ENCODE peak calls at places on chromosomes 13 and 19, in four cellular contexts. M is fibroblast of pulmonary artery, I is uterus, Z is Peyer's patch. S is an unnamed sample.

GRCh38 chr19:46761418-46761831 is 15.2 kb upstream of the STRN4 start:
- DNase-seq in M (peak), I (no peak), Z (no peak), S (no peak)

GRCh38 chr13:34030782-34031181 is 212.8 kb downstream of the RFC3 start:
- DNase-seq in M (no peak), I (no peak), Z (no peak), S (peak)

GRCh38 chr13:39676315-39676876 is 20.9 kb downstream of the COG6 start:
- DNase-seq in M (peak), I (no peak), Z (no peak), S (peak)

GRCh38 chr13:51808811-51809210 is 4.8 kb upstream of the DHRS12 start:
- DNase-seq in M (no peak), I (no peak), Z (no peak), S (no peak)

GRCh38 chr19:11265785-11266236 is 3.5 kb upstream of the DOCK6 start:
- DNase-seq in M (no peak), I (no peak), Z (peak), S (peak)

GRCh38 chr13:107170270-107170931 is 602.5 kb upstream of the ARGLU1 start:
- DNase-seq in M (no peak), I (no peak), Z (no peak), S (no peak)

GRCh38 chr13:46491641-46492040 is 61.3 kb upstream of the LRCH1 start:
- DNase-seq in M (no peak), I (no peak), Z (no peak), S (no peak)

GRCh38 chr13:26964278-26965057 is 203.9 kb upstream of the GPR12 start:
- DNase-seq in M (peak), I (no peak), Z (peak), S (no peak)

GRCh38 chr19:9818175-9818733 is 625 bp downstream of the FBXL12 start:
- DNase-seq in M (no peak), I (no peak), Z (no peak), S (no peak)

GRCh38 chr19:6723108-6723618 is 2.7 kb upstream of the C3 start:
- DNase-seq in M (peak), I (peak), Z (no peak), S (peak)

GRCh38 chr19:10270616-10271394 is at the start of gene ICAM1:
- DNase-seq in M (peak), I (peak), Z (peak), S (no peak)

GRCh38 chr19:35522745-35523327 is 5.3 kb downstream of the SBSN start:
- DNase-seq in M (no peak), I (no peak), Z (no peak), S (peak)

GRCh38 chr19:33719366-33720154 is 77.1 kb upstream of the KCTD15 start:
- DNase-seq in M (no peak), I (no peak), Z (no peak), S (no peak)

GRCh38 chr19:17246681-17247425 is 1.1 kb upstream of the NR2F6 start:
- DNase-seq in M (no peak), I (peak), Z (peak), S (peak)

GRCh38 chr13:76799696-76800095 is 86.5 kb downstream of the KCTD12 start:
- DNase-seq in M (peak), I (no peak), Z (no peak), S (peak)

GRCh38 chr19:8017808-8018207 is 12.4 kb upstream of the ELAVL1 start:
- DNase-seq in M (no peak), I (no peak), Z (peak), S (no peak)

GRCh38 chr13:47251771-47252170 is 354.9 kb upstream of the HTR2A start:
- DNase-seq in M (no peak), I (no peak), Z (no peak), S (no peak)

GRCh38 chr19:12796146-12797071 is 5.1 kb downstream of the JUNB start:
- DNase-seq in M (peak), I (peak), Z (peak), S (peak)

GRCh38 chr19:53908933-53909415 is at the start of gene CACNG7:
- DNase-seq in M (peak), I (no peak), Z (no peak), S (no peak)

GRCh38 chr13:49517461-49517860 is 21.7 kb downstream of the PHF11 start:
- DNase-seq in M (no peak), I (no peak), Z (no peak), S (no peak)

GRCh38 chr19:11363881-11364280 is 8.6 kb downstream of the PLPPR2 start:
- DNase-seq in M (no peak), I (no peak), Z (no peak), S (no peak)

GRCh38 chr19:14147797-14148605 is 11.6 kb upstream of the ASF1B start:
- DNase-seq in M (peak), I (peak), Z (peak), S (peak)

GRCh38 chr19:28553005-28553404 is 659.9 kb downstream of the UQCRFS1 start:
- DNase-seq in M (no peak), I (no peak), Z (no peak), S (no peak)

GRCh38 chr13:76012091-76012721 is 376.1 kb downstream of the LMO7 start:
- DNase-seq in M (peak), I (no peak), Z (no peak), S (no peak)

GRCh38 chr13:30463820-30464495 is 1.8 kb downstream of the HMGB1 start:
- DNase-seq in M (peak), I (no peak), Z (peak), S (peak)

GRCh38 chr13:40508112-40508511 is 158.3 kb downstream of the FOXO1 start:
- DNase-seq in M (peak), I (peak), Z (no peak), S (peak)

GRCh38 chr13:40920826-40921225 is 98.3 kb downstream of the ELF1 start:
- DNase-seq in M (peak), I (no peak), Z (no peak), S (no peak)

DNA sequence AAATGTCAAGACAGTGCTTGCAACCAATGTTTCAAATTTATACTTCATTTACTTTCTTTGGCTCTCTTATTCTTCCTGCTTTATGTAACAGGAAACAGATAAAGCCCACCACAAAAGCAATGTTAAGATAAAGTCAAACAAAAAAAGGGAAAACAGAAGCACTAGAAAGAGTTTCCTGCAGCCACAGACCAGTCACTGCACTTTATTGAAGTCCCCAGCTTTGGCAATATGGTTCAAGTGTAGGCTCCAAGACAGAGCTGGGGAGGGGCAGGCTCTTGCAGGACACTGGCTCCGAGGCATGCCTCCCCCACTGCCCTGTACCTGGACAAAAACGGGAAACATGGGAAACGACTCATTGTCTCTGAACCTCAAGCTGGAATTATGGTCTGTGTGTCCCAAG is 15.3 kb upstream of the CDC16 start:
- DNase-seq in M (peak), I (no peak), Z (no peak), S (no peak)
- H3K4me3 ChIP-seq in M (no peak), I (no peak), Z (no peak), S (no peak)

GRCh38 chr19:2661615-2662014 is 40.9 kb downstream of the GNG7 start:
- DNase-seq in M (no peak), I (no peak), Z (no peak), S (no peak)
- TF ChIP-seq CTCF in M (no peak), I (no peak), Z (no peak), S (no peak)

GRCh38 chr19:20269461-20269860 is 102.4 kb downstream of the ZNF486 start:
- DNase-seq in M (no peak), I (no peak), Z (no peak), S (no peak)
- H3K4me3 ChIP-seq in M (no peak), I (no peak), Z (no peak), S (no peak)

GRCh38 chr19:38208571-38208970 is 15.5 kb downstream of the DPF1 start:
- DNase-seq in M (no peak), I (no peak), Z (no peak), S (no peak)
- TF ChIP-seq CTCF in M (no peak), I (no peak), Z (no peak), S (no peak)

GRCh38 chr19:45323671-45324081 is 1.0 kb upstream of the CKM start:
- DNase-seq in M (no peak), I (no peak), Z (no peak), S (no peak)
- H3K4me3 ChIP-seq in M (no peak), I (no peak), Z (peak), S (peak)

GRCh38 chr13:43132228-43132627 is 108.8 kb downstream of the DNAJC15 start:
- DNase-seq in M (peak), I (no peak), Z (no peak), S (peak)
- TF ChIP-seq CTCF in M (peak), I (peak), Z (peak), S (peak)

S was measured in epithelial cell of esophagus.